ENCODE peak calls at places on chromosomes 13 and 19, in eight cellular contexts. Q is stimulated activated CD4-positive, alpha-beta T cell treated with anti-CD3 and anti-CD28 coated beads, Interleukin-4, amount 100 ng/mL, for 1 hour; R is neural progenitor cell; N is stimulated activated naive CD8-positive, alpha-beta T cell treated with anti-CD3 and anti-CD28 coated beads, Interleukin-15, Interleukin-2, amounts not matched to agents 100 U/mL and 50 U/mL, for 24 hours; L is AG08396; P is heart right ventricle; C is bronchial epithelial cell; K is EL. M is an unnamed sample.

GRCh38 chr13:60397693-60398437 is 845 bp downstream of the TDRD3 start:
- DNase-seq in C (peak; percentile 33), P (peak; percentile 55), L (peak; percentile 72), R (peak; percentile 83), N (peak; percentile 62), K (peak; percentile 69), Q (peak; percentile 48), M (peak; percentile 37)

GRCh38 chr19:8238251-8238650 is 29.1 kb downstream of the CERS4 start:
- DNase-seq in R (peak; percentile 26), N (no peak), Q (no peak), K (no peak), P (peak; percentile 28), C (peak; percentile 53), L (no peak), M (no peak)

GRCh38 chr13:39655041-39655568 is 357 bp upstream of the COG6 start:
- DNase-seq in P (no peak), K (peak; percentile 1), N (no peak), C (peak; percentile 2), Q (no peak), R (no peak), L (no peak), M (no peak)

GRCh38 chr19:11091343-11092153 is 2.3 kb downstream of the LDLR start:
- DNase-seq in P (peak; percentile 66), L (peak; percentile 52), C (peak; percentile 97), K (peak; percentile 95), Q (peak; percentile 38), R (no peak), N (peak; percentile 38), M (peak; percentile 99)

GRCh38 chr19:5090780-5091575 is 122.1 kb downstream of the KDM4B start:
- DNase-seq in K (no peak), C (no peak), N (no peak), P (peak; percentile 49), Q (no peak), L (peak; percentile 59), R (peak; percentile 73), M (no peak)

GRCh38 chr19:46179076-46179740 is 31.2 kb downstream of the IGFL2 start:
- DNase-seq in P (no peak), Q (no peak), N (no peak), K (no peak), R (no peak), C (no peak), L (no peak), M (no peak)

GRCh38 chr13:51822106-51822840 is 18.3 kb upstream of the DHRS12 start:
- DNase-seq in R (no peak), Q (no peak), L (no peak), P (no peak), C (no peak), N (no peak), K (no peak), M (no peak)

GRCh38 chr13:45231722-45232121 is 30.9 kb upstream of the KCTD4 start:
- DNase-seq in P (no peak), N (no peak), K (no peak), C (peak; percentile 57), R (no peak), Q (no peak), L (no peak), M (no peak)

GRCh38 chr19:48798937-48799336 is 11.9 kb downstream of the BCAT2 start:
- DNase-seq in R (peak; percentile 51), Q (no peak), N (no peak), C (peak; percentile 26), L (no peak), P (no peak), K (peak; percentile 65), M (no peak)

GRCh38 chr19:57103573-57104277 is 16.1 kb upstream of the USP29 start:
- DNase-seq in N (peak; percentile 51), C (peak; percentile 23), P (peak; percentile 47), L (peak; percentile 84), Q (peak; percentile 36), R (peak; percentile 51), K (peak; percentile 63), M (peak; percentile 85)

GRCh38 chr19:40612831-40613668 is 11.9 kb downstream of the LTBP4 start:
- DNase-seq in K (peak; percentile 39), P (no peak), Q (peak; percentile 84), R (peak; percentile 88), L (no peak), N (peak; percentile 91), C (peak; percentile 29), M (no peak)

GRCh38 chr13:112248909-112249592 is 127.1 kb upstream of the SPACA7 start:
- DNase-seq in K (no peak), C (no peak), P (no peak), L (no peak), N (no peak), Q (no peak), R (no peak), M (no peak)

GRCh38 chr19:15072930-15073647 is 8.9 kb upstream of the OR1I1 start:
- DNase-seq in R (peak; percentile 7), K (peak; percentile 72), C (peak; percentile 38), P (no peak), N (no peak), L (no peak), Q (no peak), M (peak; percentile 98)

GRCh38 chr13:93559718-93560117 is 333.1 kb downstream of the GPC6 start:
- DNase-seq in N (no peak), C (peak; percentile 93), Q (no peak), P (no peak), K (peak; percentile 69), R (no peak), L (peak; percentile 7), M (peak; percentile 94)

GRCh38 chr13:83216521-83217245 is 665.6 kb downstream of the SLITRK1 start:
- DNase-seq in R (no peak), P (no peak), C (no peak), L (no peak), K (peak; percentile 55), N (no peak), Q (no peak), M (no peak)

GRCh38 chr13:41107104-41107571 is 25.5 kb downstream of the KBTBD6 start:
- DNase-seq in K (no peak), C (no peak), Q (no peak), N (no peak), R (peak; percentile 23), L (no peak), P (no peak), M (no peak)

GRCh38 chr13:40672310-40673060 is 6.0 kb upstream of the FOXO1 start:
- DNase-seq in P (no peak), Q (no peak), C (peak; percentile 95), L (peak; percentile 42), N (no peak), R (no peak), K (peak; percentile 53), M (peak; percentile 88)

GRCh38 chr19:48480476-48481190 is 11.5 kb downstream of the CYTH2 start:
- DNase-seq in C (no peak), Q (peak; percentile 59), K (no peak), N (peak; percentile 68), P (peak; percentile 53), R (no peak), L (peak; percentile 63), M (no peak)